ENCODE peak calls at places on chromosomes 5 and 9, in six cellular contexts. L is fibroblast of pulmonary artery, P is fibroblast of villous mesenchyme, W is MV-4-11, T is KBM-7, N is kidney glomerular epithelial cell. I is an unnamed sample.

GRCh38 chr9:70639853-70640814 is 225.7 kb upstream of the KLF9 start:
- DNase-seq in L (peak), P (peak), W (no peak), T (peak), N (peak), I (no peak)

GRCh38 chr9:131885144-131885609 is 145.3 kb upstream of the RAPGEF1 start:
- DNase-seq in L (no peak), P (no peak), W (no peak), T (no peak), N (no peak), I (no peak)

GRCh38 chr9:5665059-5665458 is 36.2 kb downstream of the RIC1 start:
- DNase-seq in L (peak), P (no peak), W (no peak), T (peak), N (no peak), I (no peak)

GRCh38 chr5:92758552-92758951 is 822.5 kb downstream of the NR2F1-AS1 start:
- DNase-seq in L (peak), P (peak), W (no peak), T (no peak), N (peak), I (no peak)

GRCh38 chr5:72749362-72749997 is 67.0 kb upstream of the TNPO1 start:
- DNase-seq in L (no peak), P (no peak), W (no peak), T (no peak), N (no peak), I (no peak)

GRCh38 chr5:149759986-149760699 is 30.0 kb downstream of the PPARGC1B start:
- DNase-seq in L (no peak), P (no peak), W (no peak), T (no peak), N (no peak), I (no peak)

GRCh38 chr5:178356459-178356872 is 123.9 kb upstream of the PHYKPL start:
- DNase-seq in L (no peak), P (no peak), W (no peak), T (no peak), N (no peak), I (no peak)

GRCh38 chr5:132971483-132972435 is 8.3 kb upstream of the AFF4 start:
- DNase-seq in L (peak), P (no peak), W (no peak), T (no peak), N (no peak), I (no peak)

GRCh38 chr5:79850316-79850822 is 140.7 kb downstream of the MTX3 start:
- DNase-seq in L (no peak), P (peak), W (no peak), T (no peak), N (no peak), I (no peak)

GRCh38 chr5:139769477-139769876 is 26.1 kb upstream of the PSD2 start:
- DNase-seq in L (no peak), P (no peak), W (no peak), T (no peak), N (no peak), I (no peak)

GRCh38 chr9:135085830-135086546 is 1.5 kb upstream of the OLFM1 start:
- DNase-seq in L (peak), P (peak), W (no peak), T (peak), N (peak), I (no peak)

GRCh38 chr9:135414293-135414692 is 65.3 kb upstream of the PPP1R26 start:
- DNase-seq in L (no peak), P (no peak), W (no peak), T (no peak), N (no peak), I (no peak)

GRCh38 chr5:94646758-94647157 is 28.3 kb downstream of the SLF1 start:
- DNase-seq in L (no peak), P (no peak), W (no peak), T (no peak), N (no peak), I (no peak)

GRCh38 chr5:88268414-88269184 is at the start of gene TMEM161B:
- DNase-seq in L (peak), P (peak), W (peak), T (peak), N (peak), I (peak)

GRCh38 chr9:113477661-113478060 is 14.1 kb downstream of the RGS3 start:
- DNase-seq in L (no peak), P (no peak), W (no peak), T (no peak), N (no peak), I (no peak)

GRCh38 chr5:87411586-87412416 is 929 bp downstream of the CCNH start:
- DNase-seq in L (peak), P (peak), W (peak), T (peak), N (peak), I (no peak)

GRCh38 chr5:169706070-169706469 is 69.0 kb downstream of the DOCK2 start:
- DNase-seq in L (no peak), P (peak), W (no peak), T (no peak), N (no peak), I (no peak)

GRCh38 chr9:14302405-14302804 is 11.5 kb downstream of the NFIB start:
- DNase-seq in L (no peak), P (no peak), W (no peak), T (no peak), N (no peak), I (no peak)

GRCh38 chr9:131621551-131622321 is 76.4 kb downstream of the PRRT1B start:
- DNase-seq in L (no peak), P (no peak), W (peak), T (peak), N (no peak), I (no peak)

GRCh38 chr5:93421987-93422391 is 159.0 kb downstream of the NR2F1-AS1 start:
- DNase-seq in L (no peak), P (no peak), W (no peak), T (no peak), N (no peak), I (no peak)

GRCh38 chr9:78668148-78668825 is 371.4 kb downstream of the PSAT1 start:
- DNase-seq in L (no peak), P (no peak), W (no peak), T (no peak), N (peak), I (peak)

I was measured in kidney epithelial cell.